ENCODE peak calls at places on chromosomes 5 and 9, in seven cellular contexts. N is IMR-90, W is mesenchymal stem cell, P is H9, X is H1, D is neuronal stem cell, Y is mesendoderm. I is an unnamed sample.

GRCh38 chr5:151270599-151270998 is 17.6 kb downstream of the GM2A start:
- DNase-seq in N (peak; percentile 85), W (peak; percentile 88), P (no peak), X (no peak), D (no peak), Y (no peak), I (peak; percentile 95)

GRCh38 chr5:149750596-149750995 is 20.5 kb downstream of the PPARGC1B start:
- DNase-seq in N (no peak), W (no peak), P (no peak), X (no peak), D (no peak), Y (no peak), I (no peak)

GRCh38 chr5:135482383-135482933 is 30.3 kb upstream of the TIFAB start:
- DNase-seq in N (no peak), W (no peak), P (no peak), X (no peak), D (no peak), Y (no peak), I (no peak)

GRCh38 chr9:97705354-97705950 is 8.3 kb upstream of the XPA start:
- DNase-seq in N (no peak), W (no peak), P (no peak), X (no peak), D (no peak), Y (no peak), I (no peak)

GRCh38 chr5:104513194-104513602 is 950.6 kb upstream of the NUDT12 start:
- DNase-seq in N (peak; percentile 77), W (peak; percentile 83), P (no peak), X (no peak), D (no peak), Y (peak; percentile 11), I (no peak)

GRCh38 chr5:154446183-154447073 is 631 bp downstream of the SAP30L start:
- DNase-seq in N (peak; percentile 66), W (peak; percentile 83), P (peak; percentile 61), X (peak; percentile 70), D (peak; percentile 57), Y (peak; percentile 65), I (peak; percentile 47)

GRCh38 chr5:5372930-5373329 is 49.5 kb upstream of the ICE1 start:
- DNase-seq in N (no peak), W (no peak), P (no peak), X (no peak), D (no peak), Y (no peak), I (no peak)

GRCh38 chr5:139670369-139671095 is 22.4 kb downstream of the CXXC5 start:
- DNase-seq in N (no peak), W (peak; percentile 25), P (no peak), X (no peak), D (no peak), Y (no peak), I (no peak)

GRCh38 chr9:115016369-115016768 is 86.0 kb upstream of the TNFSF8 start:
- DNase-seq in N (no peak), W (peak; percentile 53), P (no peak), X (no peak), D (no peak), Y (no peak), I (no peak)

GRCh38 chr9:91837982-91838731 is 111.9 kb downstream of the ROR2 start:
- DNase-seq in N (peak; percentile 71), W (no peak), P (no peak), X (no peak), D (no peak), Y (no peak), I (no peak)

GRCh38 chr5:17248999-17249634 is 31.7 kb downstream of the BASP1 start:
- DNase-seq in N (peak; percentile 99), W (peak; percentile 98), P (no peak), X (no peak), D (no peak), Y (peak; percentile 94), I (peak; percentile 87)

GRCh38 chr5:141547488-141547887 is 58.6 kb downstream of the PCDHGC5 start:
- DNase-seq in N (peak; percentile 61), W (peak; percentile 50), P (no peak), X (no peak), D (no peak), Y (peak; percentile 22), I (no peak)

GRCh38 chr9:11702529-11702928 is 990.7 kb upstream of the TYRP1 start:
- DNase-seq in N (no peak), W (no peak), P (no peak), X (no peak), D (no peak), Y (no peak), I (no peak)

GRCh38 chr5:14914603-14915277 is 43.2 kb upstream of the ANKH start:
- DNase-seq in N (peak; percentile 79), W (peak; percentile 19), P (no peak), X (no peak), D (no peak), Y (no peak), I (no peak)

GRCh38 chr5:6476313-6476661 is 27.6 kb downstream of the UBE2QL1 start:
- DNase-seq in N (no peak), W (no peak), P (no peak), X (no peak), D (no peak), Y (no peak), I (no peak)

GRCh38 chr9:91245432-91246313 is 116.0 kb downstream of the AUH start:
- DNase-seq in N (peak; percentile 57), W (no peak), P (no peak), X (no peak), D (no peak), Y (no peak), I (no peak)

GRCh38 chr9:124062172-124062571 is 50.6 kb downstream of the LHX2 start:
- DNase-seq in N (no peak), W (no peak), P (no peak), X (no peak), D (no peak), Y (no peak), I (peak; percentile 43)

GRCh38 chr5:132238169-132238744 is 10.6 kb upstream of the P4HA2 start:
- DNase-seq in N (peak; percentile 68), W (peak; percentile 72), P (peak; percentile 80), X (peak; percentile 95), D (peak; percentile 68), Y (peak; percentile 78), I (peak; percentile 81)

DNA sequence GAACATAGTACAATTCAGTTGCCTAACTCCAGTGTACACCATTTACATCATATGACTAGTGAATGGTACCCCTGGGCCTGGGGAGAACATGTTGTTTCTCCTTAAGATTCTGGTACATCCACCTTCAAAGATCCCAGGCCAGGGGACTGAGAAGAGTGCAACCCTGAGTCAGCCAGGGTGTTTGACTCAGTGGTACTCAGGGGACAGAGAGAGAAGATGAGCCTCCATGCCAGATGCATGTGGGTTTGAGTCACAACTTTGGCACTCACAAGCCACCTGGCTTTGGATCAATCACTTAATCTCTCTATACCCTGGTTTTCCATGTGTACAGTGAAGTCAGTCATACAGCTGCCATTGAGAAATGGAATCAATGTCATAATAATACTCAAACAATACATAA is 53.7 kb downstream of the MAP1B start:
- DNase-seq in N (peak; percentile 83), W (peak; percentile 59), P (no peak), X (no peak), D (no peak), Y (no peak), I (no peak)
- H3K27ac ChIP-seq in N (peak overlapping the region; percentile 66), W (no peak overlapping the region), P (no peak overlapping the region), X (no peak overlapping the region), D (no peak overlapping the region), Y (no peak overlapping the region), I (no peak overlapping the region)

GRCh38 chr5:166068547-166069335 is 2222.7 kb upstream of the WWC1 start:
- DNase-seq in N (no peak), W (peak; percentile 63), P (no peak), X (no peak), D (no peak), Y (no peak), I (no peak)
- H3K4ac ChIP-seq in N (no peak overlapping the region), W (no peak overlapping the region), P (no peak overlapping the region), X (no peak overlapping the region), D (no peak overlapping the region), Y (no peak overlapping the region), I (no peak overlapping the region)

DNA sequence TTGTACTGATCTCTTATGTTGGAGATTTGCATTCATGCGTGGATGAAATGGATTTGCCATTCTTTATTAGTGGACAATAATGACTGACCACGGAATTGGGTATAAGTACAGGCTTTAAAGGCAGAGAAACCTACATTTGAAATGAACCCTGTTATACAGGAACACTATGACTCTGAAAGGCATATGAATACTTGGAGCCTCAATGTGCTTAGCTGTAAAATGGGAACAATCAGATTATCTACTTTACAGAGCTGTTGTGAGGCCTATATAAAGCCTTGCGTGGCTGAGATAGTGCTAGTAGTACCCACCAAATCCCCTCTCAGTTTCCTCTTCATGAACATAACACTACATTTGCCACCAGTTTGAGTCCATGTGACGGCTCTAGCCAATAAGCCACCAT is 18.9 kb upstream of the MGAT1 start:
- DNase-seq in N (no peak), W (no peak), P (no peak), X (no peak), D (no peak), Y (no peak), I (no peak)
- H3K27ac ChIP-seq in N (no peak overlapping the region), W (no peak overlapping the region), P (no peak overlapping the region), X (no peak overlapping the region), D (no peak overlapping the region), Y (no peak overlapping the region), I (no peak overlapping the region)

DNA sequence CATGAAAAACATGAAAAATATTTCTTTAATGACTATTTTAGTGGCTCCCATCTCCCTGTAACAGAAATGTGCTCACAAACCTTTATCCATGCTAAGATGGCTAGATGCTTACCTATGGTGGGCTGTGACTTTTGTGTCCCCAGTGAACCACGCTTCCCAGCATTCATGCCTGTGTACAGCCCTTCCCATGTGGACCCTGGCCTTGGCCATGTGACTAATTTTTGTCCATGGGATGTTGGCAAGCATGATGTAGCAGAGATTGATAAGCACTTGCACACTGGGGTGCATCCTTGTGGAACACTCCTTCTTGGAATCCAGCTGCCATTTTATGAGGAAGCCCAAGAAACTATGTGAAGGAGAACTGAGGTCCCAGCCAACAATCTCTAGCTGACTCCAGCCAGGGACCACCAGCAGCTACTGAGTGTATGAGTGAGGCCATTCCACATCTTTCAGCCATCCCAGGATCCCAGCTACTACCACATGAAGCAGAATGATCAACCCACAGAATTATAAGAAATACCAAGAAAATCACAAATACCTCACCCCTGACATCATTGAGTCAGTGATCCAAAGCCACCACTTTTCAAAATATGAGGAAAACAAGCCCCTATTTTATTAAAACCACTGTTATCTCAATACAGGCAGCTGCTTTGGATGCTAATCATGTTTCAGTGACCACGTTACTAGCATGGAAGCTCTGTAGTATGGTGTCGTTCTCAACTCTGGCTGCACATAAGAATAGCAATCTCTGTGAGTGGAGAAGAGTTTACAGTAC is 16.1 kb upstream of the RAI14 start:
- DNase-seq in N (peak; percentile 90), W (no peak), P (no peak), X (no peak), D (no peak), Y (no peak), I (peak; percentile 94)
- H3K4ac ChIP-seq in N (peak overlapping the region; percentile 89), W (no peak overlapping the region), P (no peak overlapping the region), X (no peak overlapping the region), D (no peak overlapping the region), Y (no peak overlapping the region), I (no peak overlapping the region)

DNA sequence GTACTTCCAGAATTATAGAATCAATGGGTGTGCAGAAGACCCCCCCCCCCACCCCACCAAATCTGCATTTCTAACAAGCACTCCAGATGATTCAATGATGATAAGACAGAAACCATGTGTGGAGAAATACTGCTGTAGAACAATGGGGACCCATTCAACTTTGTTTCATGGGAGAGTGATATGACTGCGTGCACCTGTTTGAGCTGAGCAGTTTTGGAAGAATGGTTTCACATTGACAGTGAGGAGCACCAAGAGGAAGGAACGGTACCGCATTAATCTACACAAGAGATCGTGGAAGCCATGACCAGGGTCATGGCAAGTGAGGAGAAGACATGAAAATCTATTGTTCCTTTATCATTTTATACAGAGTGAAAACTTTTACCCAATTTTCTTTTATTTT is 202.7 kb downstream of the CD180 start:
- DNase-seq in N (no peak), W (no peak), P (no peak), X (no peak), D (no peak), Y (no peak), I (no peak)
- H3K27ac ChIP-seq in N (no peak overlapping the region), W (no peak overlapping the region), P (no peak overlapping the region), X (no peak overlapping the region), D (no peak overlapping the region), Y (no peak overlapping the region), I (no peak overlapping the region)

I was measured in trophoblast cell.